ENCODE peak calls at places on chromosomes 11 and 22, in seven cellular contexts. One of them, this sample, is unnamed.

GRCh38 chr22:25689631-25690030 is 52.4 kb upstream of the MYO18B start:
- DNase-seq in astrocyte of the cerebellum: no peak
- DNase-seq in activated T-cell treated with anti-CD3 and anti-CD28 coated beads for 24 hours: no peak
- DNase-seq in frontal cortex: no peak
- DNase-seq in amygdala: no peak
- DNase-seq in GM12878: no peak
- DNase-seq in pulmonary artery endothelial cell: no peak
- DNase-seq in this sample: no peak

GRCh38 chr11:70472240-70472639 is 73.9 kb downstream of the CTTN start:
- DNase-seq in pulmonary artery endothelial cell: no peak
- DNase-seq in amygdala: no peak
- DNase-seq in astrocyte of the cerebellum: no peak
- DNase-seq in frontal cortex: no peak
- DNase-seq in GM12878: no peak
- DNase-seq in activated T-cell treated with anti-CD3 and anti-CD28 coated beads for 24 hours: no peak
- DNase-seq in this sample: no peak

GRCh38 chr11:36777302-36777701 is 179.3 kb upstream of the RAG2 start:
- DNase-seq in pulmonary artery endothelial cell: no peak
- DNase-seq in activated T-cell treated with anti-CD3 and anti-CD28 coated beads for 24 hours: no peak
- DNase-seq in GM12878: no peak
- DNase-seq in astrocyte of the cerebellum: no peak
- DNase-seq in amygdala: no peak
- DNase-seq in frontal cortex: no peak
- DNase-seq in this sample: no peak

GRCh38 chr11:134971381-134971780 is 559.3 kb upstream of the B3GAT1 start:
- DNase-seq in amygdala: no peak
- DNase-seq in frontal cortex: no peak
- DNase-seq in activated T-cell treated with anti-CD3 and anti-CD28 coated beads for 24 hours: no peak
- DNase-seq in GM12878: no peak
- DNase-seq in pulmonary artery endothelial cell: no peak
- DNase-seq in astrocyte of the cerebellum: no peak
- DNase-seq in this sample: no peak

GRCh38 chr11:64251722-64251985 is 324 bp downstream of the PLCB3 start:
- DNase-seq in GM12878: no peak
- DNase-seq in frontal cortex: no peak
- DNase-seq in amygdala: no peak
- DNase-seq in pulmonary artery endothelial cell: no peak
- DNase-seq in activated T-cell treated with anti-CD3 and anti-CD28 coated beads for 24 hours: no peak
- DNase-seq in astrocyte of the cerebellum: no peak
- DNase-seq in this sample: no peak

GRCh38 chr22:27212617-27213177 is 555.3 kb downstream of the MIAT start:
- DNase-seq in pulmonary artery endothelial cell: peak
- DNase-seq in frontal cortex: no peak
- DNase-seq in amygdala: no peak
- DNase-seq in GM12878: no peak
- DNase-seq in astrocyte of the cerebellum: peak
- DNase-seq in activated T-cell treated with anti-CD3 and anti-CD28 coated beads for 24 hours: no peak
- DNase-seq in this sample: no peak

GRCh38 chr22:46373166-46373565 is 37.7 kb downstream of the TRMU start:
- DNase-seq in amygdala: no peak
- DNase-seq in activated T-cell treated with anti-CD3 and anti-CD28 coated beads for 24 hours: no peak
- DNase-seq in astrocyte of the cerebellum: no peak
- DNase-seq in pulmonary artery endothelial cell: no peak
- DNase-seq in GM12878: no peak
- DNase-seq in frontal cortex: no peak
- DNase-seq in this sample: no peak

GRCh38 chr22:27224485-27225364 is 567.3 kb downstream of the MIAT start:
- DNase-seq in astrocyte of the cerebellum: peak
- DNase-seq in GM12878: no peak
- DNase-seq in activated T-cell treated with anti-CD3 and anti-CD28 coated beads for 24 hours: no peak
- DNase-seq in frontal cortex: no peak
- DNase-seq in pulmonary artery endothelial cell: no peak
- DNase-seq in amygdala: no peak
- DNase-seq in this sample: no peak

GRCh38 chr11:75323609-75324008 is 27.9 kb downstream of the ARRB1 start:
- DNase-seq in frontal cortex: no peak
- DNase-seq in pulmonary artery endothelial cell: no peak
- DNase-seq in GM12878: no peak
- DNase-seq in astrocyte of the cerebellum: no peak
- DNase-seq in amygdala: no peak
- DNase-seq in activated T-cell treated with anti-CD3 and anti-CD28 coated beads for 24 hours: no peak
- DNase-seq in this sample: no peak

GRCh38 chr11:74487875-74488274 is 5.6 kb downstream of the LIPT2 start:
- DNase-seq in amygdala: no peak
- DNase-seq in frontal cortex: no peak
- DNase-seq in GM12878: no peak
- DNase-seq in astrocyte of the cerebellum: no peak
- DNase-seq in pulmonary artery endothelial cell: no peak
- DNase-seq in activated T-cell treated with anti-CD3 and anti-CD28 coated beads for 24 hours: no peak
- DNase-seq in this sample: no peak

GRCh38 chr11:6319879-6320410 is 356 bp downstream of the CAVIN3 start:
- DNase-seq in pulmonary artery endothelial cell: peak
- DNase-seq in astrocyte of the cerebellum: peak
- DNase-seq in amygdala: no peak
- DNase-seq in GM12878: no peak
- DNase-seq in frontal cortex: peak
- DNase-seq in activated T-cell treated with anti-CD3 and anti-CD28 coated beads for 24 hours: no peak
- DNase-seq in this sample: no peak

GRCh38 chr11:63623513-63624140 is 9.4 kb upstream of the PLAAT3 start:
- DNase-seq in pulmonary artery endothelial cell: no peak
- DNase-seq in frontal cortex: no peak
- DNase-seq in amygdala: no peak
- DNase-seq in GM12878: no peak
- DNase-seq in activated T-cell treated with anti-CD3 and anti-CD28 coated beads for 24 hours: no peak
- DNase-seq in astrocyte of the cerebellum: no peak
- DNase-seq in this sample: no peak

GRCh38 chr11:76236092-76237026 is 30.1 kb upstream of the WNT11 start:
- DNase-seq in GM12878: no peak
- DNase-seq in astrocyte of the cerebellum: peak
- DNase-seq in pulmonary artery endothelial cell: peak
- DNase-seq in frontal cortex: peak
- DNase-seq in activated T-cell treated with anti-CD3 and anti-CD28 coated beads for 24 hours: peak
- DNase-seq in amygdala: no peak
- DNase-seq in this sample: no peak

GRCh38 chr11:2526808-2527381 is 82.1 kb downstream of the KCNQ1 start:
- DNase-seq in GM12878: no peak
- DNase-seq in pulmonary artery endothelial cell: no peak
- DNase-seq in frontal cortex: no peak
- DNase-seq in amygdala: no peak
- DNase-seq in astrocyte of the cerebellum: no peak
- DNase-seq in activated T-cell treated with anti-CD3 and anti-CD28 coated beads for 24 hours: no peak
- DNase-seq in this sample: no peak

GRCh38 chr22:38824587-38824986 is 19.2 kb downstream of the NPTXR start:
- DNase-seq in activated T-cell treated with anti-CD3 and anti-CD28 coated beads for 24 hours: peak
- DNase-seq in astrocyte of the cerebellum: peak
- DNase-seq in pulmonary artery endothelial cell: peak
- DNase-seq in amygdala: no peak
- DNase-seq in frontal cortex: peak
- DNase-seq in GM12878: no peak
- DNase-seq in this sample: peak

GRCh38 chr11:30046211-30046945 is 29.5 kb upstream of the KCNA4 start:
- DNase-seq in astrocyte of the cerebellum: no peak
- DNase-seq in amygdala: no peak
- DNase-seq in pulmonary artery endothelial cell: no peak
- DNase-seq in frontal cortex: no peak
- DNase-seq in GM12878: no peak
- DNase-seq in activated T-cell treated with anti-CD3 and anti-CD28 coated beads for 24 hours: no peak
- DNase-seq in this sample: no peak

GRCh38 chr11:2590131-2590950 is 109.5 kb downstream of the KCNQ1OT1 start:
- DNase-seq in pulmonary artery endothelial cell: no peak
- DNase-seq in frontal cortex: peak
- DNase-seq in activated T-cell treated with anti-CD3 and anti-CD28 coated beads for 24 hours: no peak
- DNase-seq in GM12878: no peak
- DNase-seq in astrocyte of the cerebellum: no peak
- DNase-seq in amygdala: no peak
- DNase-seq in this sample: no peak

GRCh38 chr22:36375071-36375980 is 12.4 kb downstream of the MYH9 start:
- DNase-seq in amygdala: no peak
- DNase-seq in GM12878: no peak
- DNase-seq in activated T-cell treated with anti-CD3 and anti-CD28 coated beads for 24 hours: no peak
- DNase-seq in frontal cortex: no peak
- DNase-seq in astrocyte of the cerebellum: no peak
- DNase-seq in pulmonary artery endothelial cell: no peak
- DNase-seq in this sample: peak

GRCh38 chr11:129803533-129803932 is 12.1 kb upstream of the TMEM45B start:
- DNase-seq in GM12878: no peak
- DNase-seq in frontal cortex: no peak
- DNase-seq in astrocyte of the cerebellum: no peak
- DNase-seq in pulmonary artery endothelial cell: no peak
- DNase-seq in activated T-cell treated with anti-CD3 and anti-CD28 coated beads for 24 hours: no peak
- DNase-seq in amygdala: no peak
- DNase-seq in this sample: no peak

GRCh38 chr22:45770506-45770905 is 98.9 kb downstream of the ATXN10 start:
- DNase-seq in astrocyte of the cerebellum: no peak
- DNase-seq in frontal cortex: no peak
- DNase-seq in GM12878: no peak
- DNase-seq in pulmonary artery endothelial cell: no peak
- DNase-seq in activated T-cell treated with anti-CD3 and anti-CD28 coated beads for 24 hours: no peak
- DNase-seq in amygdala: no peak
- DNase-seq in this sample: no peak

GRCh38 chr11:57348636-57349323 is 10.6 kb downstream of the P2RX3 start:
- DNase-seq in astrocyte of the cerebellum: no peak
- DNase-seq in amygdala: no peak
- DNase-seq in pulmonary artery endothelial cell: no peak
- DNase-seq in activated T-cell treated with anti-CD3 and anti-CD28 coated beads for 24 hours: no peak
- DNase-seq in frontal cortex: no peak
- DNase-seq in GM12878: no peak
- DNase-seq in this sample: no peak

GRCh38 chr11:47175746-47176327 is 842 bp downstream of the ARFGAP2 start:
- DNase-seq in GM12878: no peak
- DNase-seq in astrocyte of the cerebellum: no peak
- DNase-seq in amygdala: no peak
- DNase-seq in activated T-cell treated with anti-CD3 and anti-CD28 coated beads for 24 hours: no peak
- DNase-seq in frontal cortex: no peak
- DNase-seq in pulmonary artery endothelial cell: no peak
- DNase-seq in this sample: no peak

GRCh38 chr11:60767388-60767811 is 10.7 kb downstream of the MS4A15 start:
- DNase-seq in activated T-cell treated with anti-CD3 and anti-CD28 coated beads for 24 hours: no peak
- DNase-seq in GM12878: no peak
- DNase-seq in pulmonary artery endothelial cell: no peak
- DNase-seq in frontal cortex: no peak
- DNase-seq in amygdala: no peak
- DNase-seq in astrocyte of the cerebellum: no peak
- DNase-seq in this sample: no peak

GRCh38 chr11:1218788-1219445 is 3.9 kb upstream of the MUC5B start:
- DNase-seq in activated T-cell treated with anti-CD3 and anti-CD28 coated beads for 24 hours: no peak
- DNase-seq in GM12878: no peak
- DNase-seq in amygdala: no peak
- DNase-seq in astrocyte of the cerebellum: no peak
- DNase-seq in frontal cortex: no peak
- DNase-seq in pulmonary artery endothelial cell: no peak
- DNase-seq in this sample: no peak

GRCh38 chr11:130897262-130898182 is 18.8 kb downstream of the SNX19 start:
- DNase-seq in amygdala: no peak
- DNase-seq in astrocyte of the cerebellum: peak
- DNase-seq in frontal cortex: peak
- DNase-seq in pulmonary artery endothelial cell: peak
- DNase-seq in GM12878: no peak
- DNase-seq in activated T-cell treated with anti-CD3 and anti-CD28 coated beads for 24 hours: no peak
- DNase-seq in this sample: no peak

GRCh38 chr11:21465920-21466319 is 727.0 kb upstream of the ANO5 start:
- DNase-seq in astrocyte of the cerebellum: no peak
- DNase-seq in activated T-cell treated with anti-CD3 and anti-CD28 coated beads for 24 hours: no peak
- DNase-seq in pulmonary artery endothelial cell: no peak
- DNase-seq in GM12878: no peak
- DNase-seq in frontal cortex: no peak
- DNase-seq in amygdala: no peak
- DNase-seq in this sample: no peak

GRCh38 chr22:35664955-35665577 is 16.8 kb downstream of the APOL6 start:
- DNase-seq in amygdala: no peak
- DNase-seq in pulmonary artery endothelial cell: no peak
- DNase-seq in astrocyte of the cerebellum: no peak
- DNase-seq in GM12878: no peak
- DNase-seq in activated T-cell treated with anti-CD3 and anti-CD28 coated beads for 24 hours: no peak
- DNase-seq in frontal cortex: no peak
- DNase-seq in this sample: no peak

GRCh38 chr22:31995046-31995445 is 48.0 kb upstream of the SLC5A1 start:
- DNase-seq in GM12878: no peak
- DNase-seq in pulmonary artery endothelial cell: no peak
- DNase-seq in frontal cortex: no peak
- DNase-seq in astrocyte of the cerebellum: no peak
- DNase-seq in activated T-cell treated with anti-CD3 and anti-CD28 coated beads for 24 hours: no peak
- DNase-seq in amygdala: no peak
- DNase-seq in this sample: no peak

GRCh38 chr11:104275992-104276391 is 112.0 kb upstream of the PDGFD start:
- DNase-seq in astrocyte of the cerebellum: no peak
- DNase-seq in amygdala: no peak
- DNase-seq in GM12878: no peak
- DNase-seq in frontal cortex: no peak
- DNase-seq in pulmonary artery endothelial cell: no peak
- DNase-seq in activated T-cell treated with anti-CD3 and anti-CD28 coated beads for 24 hours: no peak
- DNase-seq in this sample: no peak

This sample was measured in CD8-positive, alpha-beta memory T cell.